ENCODE peak calls at places on chromosomes 13 and 19, in five cellular contexts. U is NCI-H345; L is frontal cortex; Q is hepatic stellate cell; Y is activated naive CD4-positive, alpha-beta T cell treated with anti-CD3 and anti-CD28 coated beads, Interleukin-2, amount 10 ng/mL, durations not matched to agents 7 days and 5 days. W is an unnamed sample.

GRCh38 chr13:53052675-53053074 is 24.1 kb downstream of the OLFM4 start:
- DNase-seq in U (no peak), Q (no peak), L (no peak), Y (no peak), W (no peak)

GRCh38 chr19:29851769-29852521 is 40.2 kb downstream of the CCNE1 start:
- DNase-seq in U (no peak), Q (no peak), Y (no peak), L (no peak), W (no peak)

GRCh38 chr19:16920816-16921529 is 32.2 kb downstream of the F2RL3 start:
- DNase-seq in U (no peak), L (no peak), Y (peak), Q (peak), W (no peak)

GRCh38 chr13:21691500-21691899 is 20.6 kb downstream of the FGF9 start:
- DNase-seq in Y (no peak), L (no peak), U (no peak), Q (no peak), W (no peak)

GRCh38 chr13:110872768-110873638 is 41.9 kb downstream of the ANKRD10 start:
- DNase-seq in L (no peak), Q (no peak), U (no peak), Y (no peak), W (no peak)

GRCh38 chr19:12880551-12881171 is 588 bp downstream of the DNASE2 start:
- DNase-seq in Y (peak), U (no peak), L (no peak), Q (peak), W (no peak)

GRCh38 chr19:3387645-3388589 is 21.5 kb downstream of the NFIC start:
- DNase-seq in Q (no peak), U (peak), L (peak), Y (no peak), W (no peak)

GRCh38 chr19:48513289-48514122 is 1.9 kb upstream of the LMTK3 start:
- DNase-seq in U (peak), Q (peak), L (no peak), Y (peak), W (peak)

GRCh38 chr13:100881291-100881864 is 206.8 kb upstream of the TMTC4 start:
- DNase-seq in Q (no peak), U (no peak), L (no peak), Y (no peak), W (no peak)

GRCh38 chr19:38494379-38494778 is 60.9 kb downstream of the RYR1 start:
- DNase-seq in U (no peak), L (no peak), Y (no peak), Q (no peak), W (no peak)

GRCh38 chr19:10238172-10238783 is 7.1 kb upstream of the S1PR2 start:
- DNase-seq in U (peak), L (no peak), Q (peak), Y (no peak), W (no peak)

GRCh38 chr13:57740719-57741118 is 109.2 kb downstream of the PCDH17 start:
- DNase-seq in U (no peak), L (peak), Y (no peak), Q (no peak), W (no peak)

GRCh38 chr13:92991687-92992086 is 234.9 kb upstream of the GPC6 start:
- DNase-seq in U (no peak), L (no peak), Y (no peak), Q (no peak), W (no peak)

GRCh38 chr19:35545855-35546381 is 492 bp downstream of the TMEM147 start:
- DNase-seq in L (peak), U (peak), Q (peak), Y (peak), W (no peak)

GRCh38 chr13:107900775-107901174 is 314.6 kb downstream of the LIG4 start:
- DNase-seq in U (no peak), Q (no peak), Y (no peak), L (no peak), W (no peak)

W was measured in D721Med.